ENCODE peak calls at places on chromosome 22, in six cellular contexts. B is neural crest cell, J is choroid plexus epithelial cell, Z is DND-41, A is testis, Q is IMR-90. N is an unnamed sample.

GRCh38 chr22:50084085-50084484 is 1.1 kb downstream of the MLC1 start:
- DNase-seq in B (no peak), J (no peak), Z (no peak), A (no peak), Q (no peak), N (no peak)

GRCh38 chr22:46065733-46066454 is 84.4 kb upstream of the PPARA start:
- DNase-seq in B (no peak), J (no peak), Z (no peak), A (no peak), Q (no peak), N (no peak)

GRCh38 chr22:22154068-22154467 is 90.5 kb upstream of the VPREB1 start:
- DNase-seq in B (no peak), J (no peak), Z (no peak), A (no peak), Q (no peak), N (no peak)

GRCh38 chr22:19810381-19811141 is 44.1 kb downstream of the GNB1L start:
- DNase-seq in B (no peak), J (peak), Z (no peak), A (peak), Q (peak), N (peak)

GRCh38 chr22:48779661-48780596 is 1047.7 kb downstream of the BRD1 start:
- DNase-seq in B (no peak), J (no peak), Z (no peak), A (no peak), Q (no peak), N (no peak)

GRCh38 chr22:23837496-23837859 is 1.3 kb downstream of the DERL3 start:
- DNase-seq in B (no peak), J (no peak), Z (no peak), A (no peak), Q (no peak), N (no peak)

GRCh38 chr22:18032455-18033101 is 8.2 kb upstream of the MICAL3 start:
- DNase-seq in B (no peak), J (no peak), Z (no peak), A (no peak), Q (peak), N (no peak)

GRCh38 chr22:38135133-38135706 is 24.7 kb upstream of the BAIAP2L2 start:
- DNase-seq in B (no peak), J (peak), Z (no peak), A (no peak), Q (peak), N (peak)

GRCh38 chr22:25637672-25638071 is 73.2 kb downstream of the GRK3 start:
- DNase-seq in B (no peak), J (no peak), Z (no peak), A (no peak), Q (no peak), N (no peak)

GRCh38 chr22:50009251-50009650 is 3.3 kb downstream of the IL17REL start:
- DNase-seq in B (no peak), J (no peak), Z (no peak), A (no peak), Q (no peak), N (no peak)

GRCh38 chr22:43811777-43812148 is 342 bp downstream of the EFCAB6 start:
- DNase-seq in B (no peak), J (peak), Z (no peak), A (no peak), Q (peak), N (peak)

DNA sequence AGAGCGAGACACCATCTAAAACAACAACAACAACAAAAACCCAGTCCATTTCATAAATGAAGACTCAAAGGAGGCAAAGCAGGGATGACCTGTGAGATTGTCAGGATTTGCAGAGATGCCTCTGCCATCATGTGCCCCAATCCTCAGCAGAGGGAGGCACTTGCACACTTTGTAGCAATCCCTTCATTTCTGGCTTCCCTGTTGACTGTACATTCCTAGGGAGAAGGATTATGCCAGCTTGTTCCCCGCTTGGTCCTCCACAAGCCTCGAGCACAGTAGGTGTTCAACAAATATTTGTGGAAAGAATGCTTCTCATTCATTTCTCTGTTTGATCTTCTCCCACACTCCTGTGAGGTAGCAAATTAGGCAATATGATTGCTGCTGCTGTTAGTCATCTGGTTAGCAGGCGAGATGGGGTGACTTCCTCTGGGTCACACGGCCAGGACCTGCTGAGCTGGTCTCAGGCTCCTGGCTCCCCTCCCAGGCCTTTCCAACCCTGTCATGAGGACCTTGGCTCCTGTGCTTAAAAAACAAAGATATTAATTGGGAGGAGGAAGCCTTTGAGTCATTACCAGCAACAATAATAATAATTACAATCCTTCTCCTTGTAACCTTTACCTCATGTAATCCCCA is 34.1 kb downstream of the LIF start:
- DNase-seq in B (no peak), J (peak), Z (no peak), A (peak), Q (peak), N (peak)
- TF ChIP-seq CTCF in B (no peak), J (peak), Z (no peak), A (no peak), Q (peak), N (no peak)

GRCh38 chr22:36453266-36453607 is 28.2 kb downstream of the TXN2 start:
- DNase-seq in B (no peak), J (no peak), Z (no peak), A (no peak), Q (no peak), N (no peak)

GRCh38 chr22:36453855-36454378 is 27.5 kb downstream of the TXN2 start:
- DNase-seq in B (no peak), J (no peak), Z (no peak), A (no peak), Q (no peak), N (peak)

GRCh38 chr22:36455571-36456458 is 25.6 kb downstream of the TXN2 start:
- DNase-seq in B (no peak), J (no peak), Z (no peak), A (no peak), Q (no peak), N (no peak)

GRCh38 chr22:36456459-36456835 is 25.0 kb downstream of the TXN2 start:
- DNase-seq in B (no peak), J (no peak), Z (no peak), A (no peak), Q (no peak), N (no peak)

GRCh38 chr22:36454916-36455570 is 26.4 kb downstream of the TXN2 start:
- DNase-seq in B (peak), J (peak), Z (peak), A (peak), Q (peak), N (peak)
- TF ChIP-seq CTCF in B (peak), J (no peak), Z (peak), A (no peak), Q (no peak), N (no peak)

GRCh38 chr22:44956835-44957234 is 53.0 kb downstream of the PHF21B start:
- DNase-seq in B (no peak), J (no peak), Z (no peak), A (no peak), Q (no peak), N (no peak)

GRCh38 chr22:44952863-44953790 is 56.7 kb downstream of the PHF21B start:
- DNase-seq in B (no peak), J (no peak), Z (no peak), A (no peak), Q (no peak), N (no peak)

GRCh38 chr22:44955102-44955501 is 54.7 kb downstream of the PHF21B start:
- DNase-seq in B (no peak), J (no peak), Z (no peak), A (no peak), Q (no peak), N (no peak)

GRCh38 chr22:44954113-44954512 is 55.7 kb downstream of the PHF21B start:
- DNase-seq in B (no peak), J (no peak), Z (no peak), A (no peak), Q (no peak), N (no peak)

GRCh38 chr22:44957267-44957905 is 52.4 kb downstream of the PHF21B start:
- DNase-seq in B (no peak), J (peak), Z (no peak), A (no peak), Q (peak), N (no peak)
- TF ChIP-seq CTCF in B (peak), J (peak), Z (peak), A (no peak), Q (peak), N (no peak)

DNA sequence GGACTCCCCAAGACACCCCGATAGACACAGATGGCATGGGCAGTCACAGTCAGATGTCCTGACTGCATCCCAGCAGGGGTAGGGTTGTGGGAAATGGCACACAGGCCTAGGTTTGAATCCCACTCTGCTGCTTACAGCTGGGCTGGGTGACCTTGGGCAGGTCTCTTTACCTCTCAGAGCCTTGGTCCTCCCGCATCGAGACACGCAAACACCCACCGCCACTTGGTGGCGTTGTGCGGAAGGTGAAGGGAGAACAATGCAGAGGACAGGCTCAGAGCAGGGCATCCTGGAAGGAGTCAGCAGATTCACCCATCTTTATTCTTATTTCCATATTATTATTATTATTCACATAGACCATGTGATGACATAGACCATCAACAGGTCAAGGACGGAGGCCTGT is 140.5 kb downstream of the MIAT start:
- DNase-seq in B (peak), J (peak), Z (no peak), A (no peak), Q (no peak), N (peak)
- TF ChIP-seq CTCF in B (no peak), J (peak), Z (peak), A (no peak), Q (no peak), N (no peak)